ENCODE peak calls at places on chromosomes 4 and X, in four cellular contexts. S is kidney epithelial cell, L is pancreas, E is heart right ventricle. V is an unnamed sample.

GRCh38 chr4:2261110-2261852 is 628 bp downstream of the MXD4 start:
- DNase-seq in L (peak), E (peak), S (no peak), V (peak)

GRCh38 chr4:61520688-61521160 is 320.6 kb downstream of the ADGRL3 start:
- DNase-seq in S (peak), L (no peak), E (no peak), V (no peak)

GRCh38 chr4:92477309-92477708 is 173.5 kb downstream of the GRID2 start:
- DNase-seq in E (no peak), L (no peak), S (no peak), V (no peak)

GRCh38 chr4:110107868-110108267 is 90.5 kb downstream of the ELOVL6 start:
- DNase-seq in S (no peak), E (no peak), L (no peak), V (no peak)

GRCh38 chrX:120522820-120523219 is 37.9 kb downstream of the CUL4B start:
- DNase-seq in E (no peak), L (no peak), S (no peak), V (no peak)

GRCh38 chrX:150934453-150934852 is 36.0 kb upstream of the CD99L2 start:
- DNase-seq in S (peak), L (no peak), E (no peak), V (no peak)

GRCh38 chrX:152202886-152203285 is 64.5 kb upstream of the MAGEA10 start:
- DNase-seq in S (no peak), E (no peak), L (no peak), V (no peak)

GRCh38 chr4:96713271-96713670 is 873.4 kb downstream of the PDHA2 start:
- DNase-seq in L (no peak), E (no peak), S (no peak), V (no peak)

GRCh38 chrX:47321386-47321785 is 49.0 kb upstream of the ZNF157 start:
- DNase-seq in E (peak), S (no peak), L (peak), V (no peak)

GRCh38 chrX:47448165-47448806 is 34.7 kb downstream of the ZNF41 start:
- DNase-seq in L (no peak), S (no peak), E (no peak), V (no peak)

GRCh38 chrX:58044130-58044529 is 133.9 kb upstream of the ZXDA start:
- DNase-seq in S (no peak), L (no peak), E (no peak), V (no peak)

GRCh38 chrX:21885568-21885967 is 29.8 kb downstream of the YY2 start:
- DNase-seq in L (no peak), E (no peak), S (no peak), V (no peak)

GRCh38 chr4:140037353-140038030 is 116.5 kb downstream of the MAML3 start:
- DNase-seq in S (peak), L (no peak), E (no peak), V (no peak)

GRCh38 chrX:150088042-150088441 is 149.8 kb upstream of the EOLA2 start:
- DNase-seq in S (no peak), L (no peak), E (no peak), V (no peak)

GRCh38 chrX:136476501-136476900 is 11.2 kb upstream of the BRS3 start:
- DNase-seq in S (no peak), L (no peak), E (no peak), V (no peak)

GRCh38 chr4:177554966-177555574 is 112.8 kb upstream of the AGA start:
- DNase-seq in S (no peak), L (no peak), E (no peak), V (no peak)

GRCh38 chr4:185018834-185019450 is 652 bp downstream of the HELT start:
- DNase-seq in L (no peak), E (no peak), S (no peak), V (no peak)

GRCh38 chr4:11914406-11914805 is 485.7 kb upstream of the HS3ST1 start:
- DNase-seq in S (no peak), L (no peak), E (no peak), V (no peak)

GRCh38 chr4:22454955-22455354 is 60.9 kb downstream of the ADGRA3 start:
- DNase-seq in L (no peak), S (no peak), E (no peak), V (no peak)

GRCh38 chr4:120844528-120844921 is 78.0 kb downstream of the PRDM5 start:
- DNase-seq in E (no peak), L (no peak), S (no peak), V (no peak)

GRCh38 chr4:25174674-25175073 is 14.4 kb upstream of the SEPSECS start:
- DNase-seq in L (no peak), E (no peak), S (no peak), V (no peak)

GRCh38 chrX:47181301-47181700 is 12.3 kb upstream of the UBA1 start:
- DNase-seq in S (no peak), E (no peak), L (no peak), V (no peak)

GRCh38 chr4:22607382-22607781 is 85.4 kb upstream of the GBA3 start:
- DNase-seq in L (peak), E (peak), S (no peak), V (peak)

GRCh38 chr4:26992657-26993361 is 132.2 kb downstream of the STIM2 start:
- DNase-seq in S (no peak), L (no peak), E (no peak), V (no peak)

GRCh38 chrX:120739300-120739699 is 109.4 kb upstream of the C1GALT1C1 start:
- DNase-seq in S (no peak), L (no peak), E (no peak), V (no peak)

GRCh38 chr4:47762376-47763266 is 75.2 kb downstream of the CORIN start:
- DNase-seq in S (no peak), E (no peak), L (no peak), V (no peak)
- TF ChIP-seq CTCF in S (no peak), E (no peak), L (no peak), V (no peak)

GRCh38 chrX:139936259-139936658 is 3.4 kb upstream of the ATP11C start:
- DNase-seq in E (no peak), L (no peak), S (no peak), V (no peak)
- TF ChIP-seq CTCF in E (no peak), L (no peak), S (no peak), V (no peak)

DNA sequence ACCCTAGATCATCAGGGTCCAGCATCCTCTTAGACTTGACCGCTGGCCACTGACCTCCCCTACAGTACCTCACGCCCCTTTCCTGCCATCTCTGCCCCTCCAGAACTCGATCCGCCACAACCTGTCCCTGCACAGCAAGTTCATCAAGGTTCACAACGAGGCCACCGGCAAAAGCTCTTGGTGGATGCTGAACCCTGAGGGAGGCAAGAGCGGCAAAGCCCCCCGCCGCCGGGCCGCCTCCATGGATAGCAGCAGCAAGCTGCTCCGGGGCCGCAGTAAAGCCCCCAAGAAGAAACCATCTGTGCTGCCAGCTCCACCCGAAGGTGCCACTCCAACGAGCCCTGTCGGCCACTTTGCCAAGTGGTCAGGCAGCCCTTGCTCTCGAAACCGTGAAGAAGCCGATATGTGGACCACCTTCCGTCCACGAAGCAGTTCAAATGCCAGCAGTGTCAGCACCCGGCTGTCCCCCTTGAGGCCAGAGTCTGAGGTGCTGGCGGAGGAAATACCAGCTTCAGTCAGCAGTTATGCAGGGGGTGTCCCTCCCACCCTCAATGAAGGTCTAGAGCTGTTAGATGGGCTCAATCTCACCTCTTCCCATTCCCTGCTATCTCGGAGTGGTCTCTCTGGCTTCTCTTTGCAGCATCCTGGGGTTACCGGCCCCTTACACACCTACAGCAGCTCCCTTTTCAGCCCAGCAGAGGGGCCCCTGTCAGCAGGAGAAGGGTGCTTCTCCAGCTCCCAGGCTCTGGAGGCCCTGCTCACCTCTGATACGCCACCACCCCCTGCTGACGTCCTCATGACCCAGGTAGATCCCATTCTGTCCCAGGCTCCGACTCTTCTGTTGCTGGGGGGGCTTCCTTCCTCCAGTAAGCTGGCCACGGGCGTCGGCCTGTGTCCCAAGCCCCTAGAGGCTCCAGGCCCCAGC is 5.2 kb downstream of the FOXO4 start:
- DNase-seq in L (no peak), E (no peak), S (no peak), V (no peak)
- TF ChIP-seq CTCF in L (no peak), E (no peak), S (no peak), V (no peak)

GRCh38 chr4:23932935-23933334 is 43.1 kb upstream of the PPARGC1A start:
- DNase-seq in L (no peak), E (no peak), S (no peak), V (no peak)
- TF ChIP-seq CTCF in L (no peak), E (no peak), S (peak), V (no peak)

GRCh38 chr4:88573995-88574394 is 18.3 kb upstream of the HERC3 start:
- DNase-seq in L (no peak), E (no peak), S (no peak), V (no peak)
- TF ChIP-seq CTCF in L (no peak), E (peak), S (peak), V (no peak)

GRCh38 chr4:6892190-6892908 is 17.3 kb upstream of the TBC1D14 start:
- DNase-seq in E (no peak), S (no peak), L (no peak), V (no peak)
- TF ChIP-seq CTCF in E (no peak), S (no peak), L (no peak), V (no peak)